ENCODE peak calls at places on chromosome X, in seven cellular contexts. One of them, this sample, is unnamed.

GRCh38 chrX:28585767-28586166 is 1.5 kb upstream of the IL1RAPL1 start:
- DNase-seq in GM12891: no peak
- DNase-seq in aorta: no peak
- DNase-seq in NCI-H1417: no peak
- DNase-seq in natural killer cell treated with Interleukin-12 subunit alpha and Interleukin-12 subunit beta and Interleukin-15 and Interleukin-18, amount 100 ng/mL, for 72 hours: no peak
- DNase-seq in NCI-H1105: no peak
- DNase-seq in stimulated activated naive CD8-positive, alpha-beta T cell treated with anti-CD3 and anti-CD28 coated beads, Interleukin-15, Interleukin-2, amounts not matched to agents 100 U/mL and 50 U/mL, for 24 hours: no peak
- DNase-seq in this sample: no peak

GRCh38 chrX:154082396-154083133 is 15.0 kb downstream of the MECP2 start:
- DNase-seq in natural killer cell treated with Interleukin-12 subunit alpha and Interleukin-12 subunit beta and Interleukin-15 and Interleukin-18, amount 100 ng/mL, for 72 hours: no peak
- DNase-seq in stimulated activated naive CD8-positive, alpha-beta T cell treated with anti-CD3 and anti-CD28 coated beads, Interleukin-15, Interleukin-2, amounts not matched to agents 100 U/mL and 50 U/mL, for 24 hours: no peak
- DNase-seq in aorta: no peak
- DNase-seq in GM12891: no peak
- DNase-seq in NCI-H1417: no peak
- DNase-seq in NCI-H1105: no peak
- DNase-seq in this sample: no peak

GRCh38 chrX:43693602-43694406 is 37.7 kb downstream of the MAOA start:
- DNase-seq in stimulated activated naive CD8-positive, alpha-beta T cell treated with anti-CD3 and anti-CD28 coated beads, Interleukin-15, Interleukin-2, amounts not matched to agents 100 U/mL and 50 U/mL, for 24 hours: no peak
- DNase-seq in natural killer cell treated with Interleukin-12 subunit alpha and Interleukin-12 subunit beta and Interleukin-15 and Interleukin-18, amount 100 ng/mL, for 72 hours: no peak
- DNase-seq in aorta: no peak
- DNase-seq in NCI-H1417: no peak
- DNase-seq in GM12891: no peak
- DNase-seq in NCI-H1105: no peak
- DNase-seq in this sample: peak

GRCh38 chrX:104803219-104803618 is 237.2 kb downstream of the IL1RAPL2 start:
- DNase-seq in GM12891: no peak
- DNase-seq in natural killer cell treated with Interleukin-12 subunit alpha and Interleukin-12 subunit beta and Interleukin-15 and Interleukin-18, amount 100 ng/mL, for 72 hours: no peak
- DNase-seq in aorta: no peak
- DNase-seq in NCI-H1105: no peak
- DNase-seq in NCI-H1417: no peak
- DNase-seq in stimulated activated naive CD8-positive, alpha-beta T cell treated with anti-CD3 and anti-CD28 coated beads, Interleukin-15, Interleukin-2, amounts not matched to agents 100 U/mL and 50 U/mL, for 24 hours: no peak
- DNase-seq in this sample: no peak

GRCh38 chrX:23134171-23134570 is 134.4 kb downstream of the DDX53 start:
- DNase-seq in natural killer cell treated with Interleukin-12 subunit alpha and Interleukin-12 subunit beta and Interleukin-15 and Interleukin-18, amount 100 ng/mL, for 72 hours: no peak
- DNase-seq in NCI-H1417: no peak
- DNase-seq in aorta: no peak
- DNase-seq in stimulated activated naive CD8-positive, alpha-beta T cell treated with anti-CD3 and anti-CD28 coated beads, Interleukin-15, Interleukin-2, amounts not matched to agents 100 U/mL and 50 U/mL, for 24 hours: no peak
- DNase-seq in NCI-H1105: no peak
- DNase-seq in GM12891: no peak
- DNase-seq in this sample: no peak

GRCh38 chrX:34877451-34877850 is 65.1 kb upstream of the FAM47B start:
- DNase-seq in GM12891: no peak
- DNase-seq in NCI-H1105: no peak
- DNase-seq in stimulated activated naive CD8-positive, alpha-beta T cell treated with anti-CD3 and anti-CD28 coated beads, Interleukin-15, Interleukin-2, amounts not matched to agents 100 U/mL and 50 U/mL, for 24 hours: no peak
- DNase-seq in natural killer cell treated with Interleukin-12 subunit alpha and Interleukin-12 subunit beta and Interleukin-15 and Interleukin-18, amount 100 ng/mL, for 72 hours: no peak
- DNase-seq in aorta: no peak
- DNase-seq in NCI-H1417: no peak
- DNase-seq in this sample: no peak

GRCh38 chrX:24301060-24301459 is 12.8 kb downstream of the SUPT20HL2 start:
- DNase-seq in stimulated activated naive CD8-positive, alpha-beta T cell treated with anti-CD3 and anti-CD28 coated beads, Interleukin-15, Interleukin-2, amounts not matched to agents 100 U/mL and 50 U/mL, for 24 hours: no peak
- DNase-seq in GM12891: no peak
- DNase-seq in NCI-H1417: no peak
- DNase-seq in aorta: no peak
- DNase-seq in NCI-H1105: no peak
- DNase-seq in natural killer cell treated with Interleukin-12 subunit alpha and Interleukin-12 subunit beta and Interleukin-15 and Interleukin-18, amount 100 ng/mL, for 72 hours: no peak
- DNase-seq in this sample: no peak

GRCh38 chrX:1462596-1463251 is 10.0 kb upstream of the ASMTL start:
- DNase-seq in NCI-H1105: no peak
- DNase-seq in stimulated activated naive CD8-positive, alpha-beta T cell treated with anti-CD3 and anti-CD28 coated beads, Interleukin-15, Interleukin-2, amounts not matched to agents 100 U/mL and 50 U/mL, for 24 hours: peak
- DNase-seq in natural killer cell treated with Interleukin-12 subunit alpha and Interleukin-12 subunit beta and Interleukin-15 and Interleukin-18, amount 100 ng/mL, for 72 hours: peak
- DNase-seq in aorta: no peak
- DNase-seq in GM12891: no peak
- DNase-seq in NCI-H1417: no peak
- DNase-seq in this sample: no peak

GRCh38 chrX:20477836-20478532 is 211.3 kb upstream of the RPS6KA3 start:
- DNase-seq in GM12891: no peak
- DNase-seq in stimulated activated naive CD8-positive, alpha-beta T cell treated with anti-CD3 and anti-CD28 coated beads, Interleukin-15, Interleukin-2, amounts not matched to agents 100 U/mL and 50 U/mL, for 24 hours: no peak
- DNase-seq in natural killer cell treated with Interleukin-12 subunit alpha and Interleukin-12 subunit beta and Interleukin-15 and Interleukin-18, amount 100 ng/mL, for 72 hours: no peak
- DNase-seq in NCI-H1417: peak
- DNase-seq in aorta: no peak
- DNase-seq in NCI-H1105: peak
- DNase-seq in this sample: peak

GRCh38 chrX:118655561-118656246 is 71.7 kb upstream of the IL13RA1 start:
- DNase-seq in NCI-H1105: no peak
- DNase-seq in natural killer cell treated with Interleukin-12 subunit alpha and Interleukin-12 subunit beta and Interleukin-15 and Interleukin-18, amount 100 ng/mL, for 72 hours: no peak
- DNase-seq in stimulated activated naive CD8-positive, alpha-beta T cell treated with anti-CD3 and anti-CD28 coated beads, Interleukin-15, Interleukin-2, amounts not matched to agents 100 U/mL and 50 U/mL, for 24 hours: no peak
- DNase-seq in GM12891: no peak
- DNase-seq in aorta: no peak
- DNase-seq in NCI-H1417: no peak
- DNase-seq in this sample: no peak

GRCh38 chrX:150049647-150050046 is 111.4 kb upstream of the EOLA2 start:
- DNase-seq in NCI-H1417: no peak
- DNase-seq in natural killer cell treated with Interleukin-12 subunit alpha and Interleukin-12 subunit beta and Interleukin-15 and Interleukin-18, amount 100 ng/mL, for 72 hours: no peak
- DNase-seq in NCI-H1105: no peak
- DNase-seq in stimulated activated naive CD8-positive, alpha-beta T cell treated with anti-CD3 and anti-CD28 coated beads, Interleukin-15, Interleukin-2, amounts not matched to agents 100 U/mL and 50 U/mL, for 24 hours: no peak
- DNase-seq in GM12891: no peak
- DNase-seq in aorta: no peak
- DNase-seq in this sample: no peak

GRCh38 chrX:41734530-41734929 is 10.5 kb downstream of the GPR82 start:
- DNase-seq in NCI-H1105: no peak
- DNase-seq in natural killer cell treated with Interleukin-12 subunit alpha and Interleukin-12 subunit beta and Interleukin-15 and Interleukin-18, amount 100 ng/mL, for 72 hours: no peak
- DNase-seq in stimulated activated naive CD8-positive, alpha-beta T cell treated with anti-CD3 and anti-CD28 coated beads, Interleukin-15, Interleukin-2, amounts not matched to agents 100 U/mL and 50 U/mL, for 24 hours: no peak
- DNase-seq in GM12891: no peak
- DNase-seq in aorta: no peak
- DNase-seq in NCI-H1417: no peak
- DNase-seq in this sample: no peak

GRCh38 chrX:103666202-103667107 is 20.0 kb downstream of the MORF4L2 start:
- DNase-seq in aorta: no peak
- DNase-seq in stimulated activated naive CD8-positive, alpha-beta T cell treated with anti-CD3 and anti-CD28 coated beads, Interleukin-15, Interleukin-2, amounts not matched to agents 100 U/mL and 50 U/mL, for 24 hours: no peak
- DNase-seq in GM12891: no peak
- DNase-seq in natural killer cell treated with Interleukin-12 subunit alpha and Interleukin-12 subunit beta and Interleukin-15 and Interleukin-18, amount 100 ng/mL, for 72 hours: no peak
- DNase-seq in NCI-H1417: no peak
- DNase-seq in NCI-H1105: no peak
- DNase-seq in this sample: no peak

GRCh38 chrX:113470166-113470565 is 629.5 kb upstream of the AMOT start:
- DNase-seq in natural killer cell treated with Interleukin-12 subunit alpha and Interleukin-12 subunit beta and Interleukin-15 and Interleukin-18, amount 100 ng/mL, for 72 hours: no peak
- DNase-seq in stimulated activated naive CD8-positive, alpha-beta T cell treated with anti-CD3 and anti-CD28 coated beads, Interleukin-15, Interleukin-2, amounts not matched to agents 100 U/mL and 50 U/mL, for 24 hours: no peak
- DNase-seq in NCI-H1105: no peak
- DNase-seq in aorta: no peak
- DNase-seq in GM12891: no peak
- DNase-seq in NCI-H1417: no peak
- DNase-seq in this sample: no peak

GRCh38 chrX:154779261-154779660 is 16.6 kb downstream of the DKC1 start:
- DNase-seq in GM12891: no peak
- DNase-seq in aorta: no peak
- DNase-seq in NCI-H1105: no peak
- DNase-seq in stimulated activated naive CD8-positive, alpha-beta T cell treated with anti-CD3 and anti-CD28 coated beads, Interleukin-15, Interleukin-2, amounts not matched to agents 100 U/mL and 50 U/mL, for 24 hours: no peak
- DNase-seq in natural killer cell treated with Interleukin-12 subunit alpha and Interleukin-12 subunit beta and Interleukin-15 and Interleukin-18, amount 100 ng/mL, for 72 hours: no peak
- DNase-seq in NCI-H1417: no peak
- DNase-seq in this sample: no peak

GRCh38 chrX:122046226-122046625 is 998.8 kb downstream of the GLUD2 start:
- DNase-seq in aorta: peak
- DNase-seq in NCI-H1417: no peak
- DNase-seq in natural killer cell treated with Interleukin-12 subunit alpha and Interleukin-12 subunit beta and Interleukin-15 and Interleukin-18, amount 100 ng/mL, for 72 hours: no peak
- DNase-seq in stimulated activated naive CD8-positive, alpha-beta T cell treated with anti-CD3 and anti-CD28 coated beads, Interleukin-15, Interleukin-2, amounts not matched to agents 100 U/mL and 50 U/mL, for 24 hours: no peak
- DNase-seq in GM12891: no peak
- DNase-seq in NCI-H1105: no peak
- DNase-seq in this sample: no peak

GRCh38 chrX:68942141-68942540 is 113.3 kb downstream of the EFNB1 start:
- DNase-seq in GM12891: no peak
- DNase-seq in NCI-H1417: no peak
- DNase-seq in stimulated activated naive CD8-positive, alpha-beta T cell treated with anti-CD3 and anti-CD28 coated beads, Interleukin-15, Interleukin-2, amounts not matched to agents 100 U/mL and 50 U/mL, for 24 hours: no peak
- DNase-seq in natural killer cell treated with Interleukin-12 subunit alpha and Interleukin-12 subunit beta and Interleukin-15 and Interleukin-18, amount 100 ng/mL, for 72 hours: no peak
- DNase-seq in NCI-H1105: peak
- DNase-seq in aorta: no peak
- DNase-seq in this sample: peak

GRCh38 chrX:24851776-24852175 is 158.1 kb downstream of the POLA1 start:
- DNase-seq in GM12891: no peak
- DNase-seq in NCI-H1417: no peak
- DNase-seq in stimulated activated naive CD8-positive, alpha-beta T cell treated with anti-CD3 and anti-CD28 coated beads, Interleukin-15, Interleukin-2, amounts not matched to agents 100 U/mL and 50 U/mL, for 24 hours: no peak
- DNase-seq in natural killer cell treated with Interleukin-12 subunit alpha and Interleukin-12 subunit beta and Interleukin-15 and Interleukin-18, amount 100 ng/mL, for 72 hours: no peak
- DNase-seq in NCI-H1105: no peak
- DNase-seq in aorta: no peak
- DNase-seq in this sample: no peak